ENCODE peak calls at places on chromosomes 11 and 22, in nine cellular contexts. One of them, this sample, is unnamed.

GRCh38 chr11:75277211-75277805 is 36.7 kb downstream of the TPBGL start:
- DNase-seq in retinal pigment epithelial cell: no peak
- DNase-seq in HEK293T: no peak
- DNase-seq in NCI-H69: no peak
- DNase-seq in activated CD8-positive, alpha-beta memory T cell treated with anti-CD3 and anti-CD28 coated beads, Interleukin-2, amount 50 U/mL, for 48 hours: peak
- DNase-seq in NCI-H1417: no peak
- DNase-seq in NCI-H1694: no peak
- DNase-seq in left ventricle myocardium inferior: no peak
- DNase-seq in stimulated activated CD8-positive, alpha-beta memory T cell treated with anti-CD3 and anti-CD28 coated beads, Interleukin-15, amount 100 ng/mL, for 24 hours: no peak
- DNase-seq in this sample: peak

GRCh38 chr11:60485987-60486386 is 6.6 kb upstream of the MS4A12 start:
- DNase-seq in retinal pigment epithelial cell: no peak
- DNase-seq in HEK293T: peak
- DNase-seq in NCI-H69: no peak
- DNase-seq in activated CD8-positive, alpha-beta memory T cell treated with anti-CD3 and anti-CD28 coated beads, Interleukin-2, amount 50 U/mL, for 48 hours: no peak
- DNase-seq in NCI-H1417: peak
- DNase-seq in NCI-H1694: peak
- DNase-seq in left ventricle myocardium inferior: no peak
- DNase-seq in stimulated activated CD8-positive, alpha-beta memory T cell treated with anti-CD3 and anti-CD28 coated beads, Interleukin-15, amount 100 ng/mL, for 24 hours: no peak
- DNase-seq in this sample: no peak

GRCh38 chr11:84384637-84385227 is 1098.6 kb upstream of the CCDC90B start:
- DNase-seq in retinal pigment epithelial cell: no peak
- DNase-seq in HEK293T: peak
- DNase-seq in NCI-H69: peak
- DNase-seq in activated CD8-positive, alpha-beta memory T cell treated with anti-CD3 and anti-CD28 coated beads, Interleukin-2, amount 50 U/mL, for 48 hours: no peak
- DNase-seq in NCI-H1417: peak
- DNase-seq in NCI-H1694: no peak
- DNase-seq in left ventricle myocardium inferior: no peak
- DNase-seq in stimulated activated CD8-positive, alpha-beta memory T cell treated with anti-CD3 and anti-CD28 coated beads, Interleukin-15, amount 100 ng/mL, for 24 hours: no peak
- DNase-seq in this sample: peak

GRCh38 chr11:82980292-82980691 is 78.8 kb downstream of the DDIAS start:
- DNase-seq in retinal pigment epithelial cell: peak
- DNase-seq in HEK293T: no peak
- DNase-seq in NCI-H69: no peak
- DNase-seq in activated CD8-positive, alpha-beta memory T cell treated with anti-CD3 and anti-CD28 coated beads, Interleukin-2, amount 50 U/mL, for 48 hours: no peak
- DNase-seq in NCI-H1417: no peak
- DNase-seq in NCI-H1694: no peak
- DNase-seq in left ventricle myocardium inferior: no peak
- DNase-seq in stimulated activated CD8-positive, alpha-beta memory T cell treated with anti-CD3 and anti-CD28 coated beads, Interleukin-15, amount 100 ng/mL, for 24 hours: no peak
- DNase-seq in this sample: no peak

GRCh38 chr11:43969543-43969942 is 27.1 kb downstream of the C11orf96 start:
- DNase-seq in retinal pigment epithelial cell: no peak
- DNase-seq in HEK293T: no peak
- DNase-seq in NCI-H69: peak
- DNase-seq in activated CD8-positive, alpha-beta memory T cell treated with anti-CD3 and anti-CD28 coated beads, Interleukin-2, amount 50 U/mL, for 48 hours: no peak
- DNase-seq in NCI-H1417: peak
- DNase-seq in NCI-H1694: peak
- DNase-seq in left ventricle myocardium inferior: peak
- DNase-seq in stimulated activated CD8-positive, alpha-beta memory T cell treated with anti-CD3 and anti-CD28 coated beads, Interleukin-15, amount 100 ng/mL, for 24 hours: no peak
- DNase-seq in this sample: no peak

GRCh38 chr11:82682003-82682751 is 51.5 kb downstream of the FAM181B start:
- DNase-seq in retinal pigment epithelial cell: no peak
- DNase-seq in HEK293T: peak
- DNase-seq in NCI-H69: peak
- DNase-seq in activated CD8-positive, alpha-beta memory T cell treated with anti-CD3 and anti-CD28 coated beads, Interleukin-2, amount 50 U/mL, for 48 hours: no peak
- DNase-seq in NCI-H1417: peak
- DNase-seq in NCI-H1694: peak
- DNase-seq in left ventricle myocardium inferior: no peak
- DNase-seq in stimulated activated CD8-positive, alpha-beta memory T cell treated with anti-CD3 and anti-CD28 coated beads, Interleukin-15, amount 100 ng/mL, for 24 hours: no peak
- DNase-seq in this sample: no peak

GRCh38 chr11:70233962-70234361 is 30.9 kb downstream of the FADD start:
- DNase-seq in retinal pigment epithelial cell: no peak
- DNase-seq in HEK293T: no peak
- DNase-seq in NCI-H69: no peak
- DNase-seq in activated CD8-positive, alpha-beta memory T cell treated with anti-CD3 and anti-CD28 coated beads, Interleukin-2, amount 50 U/mL, for 48 hours: no peak
- DNase-seq in NCI-H1417: no peak
- DNase-seq in NCI-H1694: no peak
- DNase-seq in left ventricle myocardium inferior: no peak
- DNase-seq in stimulated activated CD8-positive, alpha-beta memory T cell treated with anti-CD3 and anti-CD28 coated beads, Interleukin-15, amount 100 ng/mL, for 24 hours: no peak
- DNase-seq in this sample: no peak

GRCh38 chr11:116849491-116849890 is 12.1 kb upstream of the APOA1 start:
- DNase-seq in retinal pigment epithelial cell: no peak
- DNase-seq in HEK293T: no peak
- DNase-seq in NCI-H69: no peak
- DNase-seq in activated CD8-positive, alpha-beta memory T cell treated with anti-CD3 and anti-CD28 coated beads, Interleukin-2, amount 50 U/mL, for 48 hours: no peak
- DNase-seq in NCI-H1417: no peak
- DNase-seq in NCI-H1694: no peak
- DNase-seq in left ventricle myocardium inferior: no peak
- DNase-seq in stimulated activated CD8-positive, alpha-beta memory T cell treated with anti-CD3 and anti-CD28 coated beads, Interleukin-15, amount 100 ng/mL, for 24 hours: no peak
- DNase-seq in this sample: no peak

GRCh38 chr11:34240150-34240494 is 117.7 kb downstream of the ABTB2 start:
- DNase-seq in retinal pigment epithelial cell: no peak
- DNase-seq in HEK293T: no peak
- DNase-seq in NCI-H69: no peak
- DNase-seq in activated CD8-positive, alpha-beta memory T cell treated with anti-CD3 and anti-CD28 coated beads, Interleukin-2, amount 50 U/mL, for 48 hours: no peak
- DNase-seq in NCI-H1417: no peak
- DNase-seq in NCI-H1694: no peak
- DNase-seq in left ventricle myocardium inferior: no peak
- DNase-seq in stimulated activated CD8-positive, alpha-beta memory T cell treated with anti-CD3 and anti-CD28 coated beads, Interleukin-15, amount 100 ng/mL, for 24 hours: no peak
- DNase-seq in this sample: no peak

GRCh38 chr11:364991-365390 is 4.3 kb upstream of the B4GALNT4 start:
- DNase-seq in retinal pigment epithelial cell: no peak
- DNase-seq in HEK293T: no peak
- DNase-seq in NCI-H69: no peak
- DNase-seq in activated CD8-positive, alpha-beta memory T cell treated with anti-CD3 and anti-CD28 coated beads, Interleukin-2, amount 50 U/mL, for 48 hours: no peak
- DNase-seq in NCI-H1417: no peak
- DNase-seq in NCI-H1694: no peak
- DNase-seq in left ventricle myocardium inferior: no peak
- DNase-seq in stimulated activated CD8-positive, alpha-beta memory T cell treated with anti-CD3 and anti-CD28 coated beads, Interleukin-15, amount 100 ng/mL, for 24 hours: no peak
- DNase-seq in this sample: no peak

GRCh38 chr22:49971232-49972162 is 10.9 kb downstream of the PIM3 start:
- DNase-seq in retinal pigment epithelial cell: no peak
- DNase-seq in HEK293T: no peak
- DNase-seq in NCI-H69: peak
- DNase-seq in activated CD8-positive, alpha-beta memory T cell treated with anti-CD3 and anti-CD28 coated beads, Interleukin-2, amount 50 U/mL, for 48 hours: peak
- DNase-seq in NCI-H1417: peak
- DNase-seq in NCI-H1694: no peak
- DNase-seq in left ventricle myocardium inferior: peak
- DNase-seq in stimulated activated CD8-positive, alpha-beta memory T cell treated with anti-CD3 and anti-CD28 coated beads, Interleukin-15, amount 100 ng/mL, for 24 hours: no peak
- DNase-seq in this sample: peak

GRCh38 chr11:63564056-63564784 is 1.0 kb upstream of the PLAAT2 start:
- DNase-seq in retinal pigment epithelial cell: no peak
- DNase-seq in HEK293T: no peak
- DNase-seq in NCI-H69: no peak
- DNase-seq in activated CD8-positive, alpha-beta memory T cell treated with anti-CD3 and anti-CD28 coated beads, Interleukin-2, amount 50 U/mL, for 48 hours: no peak
- DNase-seq in NCI-H1417: peak
- DNase-seq in NCI-H1694: no peak
- DNase-seq in left ventricle myocardium inferior: no peak
- DNase-seq in stimulated activated CD8-positive, alpha-beta memory T cell treated with anti-CD3 and anti-CD28 coated beads, Interleukin-15, amount 100 ng/mL, for 24 hours: no peak
- DNase-seq in this sample: no peak

GRCh38 chr11:20158597-20159257 is 1.5 kb downstream of the DBX1 start:
- DNase-seq in retinal pigment epithelial cell: no peak
- DNase-seq in HEK293T: peak
- DNase-seq in NCI-H69: peak
- DNase-seq in activated CD8-positive, alpha-beta memory T cell treated with anti-CD3 and anti-CD28 coated beads, Interleukin-2, amount 50 U/mL, for 48 hours: no peak
- DNase-seq in NCI-H1417: no peak
- DNase-seq in NCI-H1694: no peak
- DNase-seq in left ventricle myocardium inferior: peak
- DNase-seq in stimulated activated CD8-positive, alpha-beta memory T cell treated with anti-CD3 and anti-CD28 coated beads, Interleukin-15, amount 100 ng/mL, for 24 hours: no peak
- DNase-seq in this sample: peak

GRCh38 chr22:29947410-29948387 is 64.7 kb downstream of the MTMR3 start:
- DNase-seq in retinal pigment epithelial cell: no peak
- DNase-seq in HEK293T: no peak
- DNase-seq in NCI-H69: no peak
- DNase-seq in activated CD8-positive, alpha-beta memory T cell treated with anti-CD3 and anti-CD28 coated beads, Interleukin-2, amount 50 U/mL, for 48 hours: no peak
- DNase-seq in NCI-H1417: no peak
- DNase-seq in NCI-H1694: no peak
- DNase-seq in left ventricle myocardium inferior: no peak
- DNase-seq in stimulated activated CD8-positive, alpha-beta memory T cell treated with anti-CD3 and anti-CD28 coated beads, Interleukin-15, amount 100 ng/mL, for 24 hours: no peak
- DNase-seq in this sample: no peak

GRCh38 chr22:37623075-37624016 is 14.7 kb downstream of the GGA1 start:
- DNase-seq in retinal pigment epithelial cell: no peak
- DNase-seq in HEK293T: peak
- DNase-seq in NCI-H69: peak
- DNase-seq in activated CD8-positive, alpha-beta memory T cell treated with anti-CD3 and anti-CD28 coated beads, Interleukin-2, amount 50 U/mL, for 48 hours: peak
- DNase-seq in NCI-H1417: peak
- DNase-seq in NCI-H1694: peak
- DNase-seq in left ventricle myocardium inferior: peak
- DNase-seq in stimulated activated CD8-positive, alpha-beta memory T cell treated with anti-CD3 and anti-CD28 coated beads, Interleukin-15, amount 100 ng/mL, for 24 hours: peak
- DNase-seq in this sample: no peak

GRCh38 chr11:64130618-64131017 is 35.3 kb downstream of the MACROD1 start:
- DNase-seq in retinal pigment epithelial cell: no peak
- DNase-seq in HEK293T: no peak
- DNase-seq in NCI-H69: peak
- DNase-seq in activated CD8-positive, alpha-beta memory T cell treated with anti-CD3 and anti-CD28 coated beads, Interleukin-2, amount 50 U/mL, for 48 hours: no peak
- DNase-seq in NCI-H1417: peak
- DNase-seq in NCI-H1694: no peak
- DNase-seq in left ventricle myocardium inferior: no peak
- DNase-seq in stimulated activated CD8-positive, alpha-beta memory T cell treated with anti-CD3 and anti-CD28 coated beads, Interleukin-15, amount 100 ng/mL, for 24 hours: no peak
- DNase-seq in this sample: no peak

GRCh38 chr22:47631571-47632102 is 869.2 kb downstream of the TBC1D22A start:
- DNase-seq in retinal pigment epithelial cell: no peak
- DNase-seq in HEK293T: no peak
- DNase-seq in NCI-H69: peak
- DNase-seq in activated CD8-positive, alpha-beta memory T cell treated with anti-CD3 and anti-CD28 coated beads, Interleukin-2, amount 50 U/mL, for 48 hours: no peak
- DNase-seq in NCI-H1417: peak
- DNase-seq in NCI-H1694: peak
- DNase-seq in left ventricle myocardium inferior: no peak
- DNase-seq in stimulated activated CD8-positive, alpha-beta memory T cell treated with anti-CD3 and anti-CD28 coated beads, Interleukin-15, amount 100 ng/mL, for 24 hours: no peak
- DNase-seq in this sample: peak

GRCh38 chr22:19271856-19272535 is 19.5 kb downstream of the CLTCL1 start:
- DNase-seq in retinal pigment epithelial cell: no peak
- DNase-seq in HEK293T: no peak
- DNase-seq in NCI-H69: no peak
- DNase-seq in activated CD8-positive, alpha-beta memory T cell treated with anti-CD3 and anti-CD28 coated beads, Interleukin-2, amount 50 U/mL, for 48 hours: no peak
- DNase-seq in NCI-H1417: no peak
- DNase-seq in NCI-H1694: no peak
- DNase-seq in left ventricle myocardium inferior: no peak
- DNase-seq in stimulated activated CD8-positive, alpha-beta memory T cell treated with anti-CD3 and anti-CD28 coated beads, Interleukin-15, amount 100 ng/mL, for 24 hours: no peak
- DNase-seq in this sample: peak

GRCh38 chr11:22920939-22921565 is 60.8 kb upstream of the CCDC179 start:
- DNase-seq in retinal pigment epithelial cell: no peak
- DNase-seq in HEK293T: peak
- DNase-seq in NCI-H69: peak
- DNase-seq in activated CD8-positive, alpha-beta memory T cell treated with anti-CD3 and anti-CD28 coated beads, Interleukin-2, amount 50 U/mL, for 48 hours: no peak
- DNase-seq in NCI-H1417: peak
- DNase-seq in NCI-H1694: peak
- DNase-seq in left ventricle myocardium inferior: no peak
- DNase-seq in stimulated activated CD8-positive, alpha-beta memory T cell treated with anti-CD3 and anti-CD28 coated beads, Interleukin-15, amount 100 ng/mL, for 24 hours: no peak
- DNase-seq in this sample: no peak

GRCh38 chr11:135023499-135023898 is 611.5 kb upstream of the B3GAT1 start:
- DNase-seq in retinal pigment epithelial cell: no peak
- DNase-seq in HEK293T: no peak
- DNase-seq in NCI-H69: no peak
- DNase-seq in activated CD8-positive, alpha-beta memory T cell treated with anti-CD3 and anti-CD28 coated beads, Interleukin-2, amount 50 U/mL, for 48 hours: no peak
- DNase-seq in NCI-H1417: no peak
- DNase-seq in NCI-H1694: no peak
- DNase-seq in left ventricle myocardium inferior: no peak
- DNase-seq in stimulated activated CD8-positive, alpha-beta memory T cell treated with anti-CD3 and anti-CD28 coated beads, Interleukin-15, amount 100 ng/mL, for 24 hours: no peak
- DNase-seq in this sample: no peak

GRCh38 chr11:2194877-2195755 is 23.5 kb upstream of the TH start:
- DNase-seq in retinal pigment epithelial cell: no peak
- DNase-seq in HEK293T: peak
- DNase-seq in NCI-H69: peak
- DNase-seq in activated CD8-positive, alpha-beta memory T cell treated with anti-CD3 and anti-CD28 coated beads, Interleukin-2, amount 50 U/mL, for 48 hours: peak
- DNase-seq in NCI-H1417: peak
- DNase-seq in NCI-H1694: no peak
- DNase-seq in left ventricle myocardium inferior: no peak
- DNase-seq in stimulated activated CD8-positive, alpha-beta memory T cell treated with anti-CD3 and anti-CD28 coated beads, Interleukin-15, amount 100 ng/mL, for 24 hours: peak
- DNase-seq in this sample: peak

GRCh38 chr11:1158681-1159525 is 1.1 kb downstream of the MUC5AC start:
- DNase-seq in retinal pigment epithelial cell: no peak
- DNase-seq in HEK293T: no peak
- DNase-seq in NCI-H69: no peak
- DNase-seq in activated CD8-positive, alpha-beta memory T cell treated with anti-CD3 and anti-CD28 coated beads, Interleukin-2, amount 50 U/mL, for 48 hours: peak
- DNase-seq in NCI-H1417: no peak
- DNase-seq in NCI-H1694: no peak
- DNase-seq in left ventricle myocardium inferior: no peak
- DNase-seq in stimulated activated CD8-positive, alpha-beta memory T cell treated with anti-CD3 and anti-CD28 coated beads, Interleukin-15, amount 100 ng/mL, for 24 hours: no peak
- DNase-seq in this sample: peak

GRCh38 chr22:27993774-27994350 is 74.8 kb upstream of the PITPNB start:
- DNase-seq in retinal pigment epithelial cell: no peak
- DNase-seq in HEK293T: no peak
- DNase-seq in NCI-H69: no peak
- DNase-seq in activated CD8-positive, alpha-beta memory T cell treated with anti-CD3 and anti-CD28 coated beads, Interleukin-2, amount 50 U/mL, for 48 hours: peak
- DNase-seq in NCI-H1417: no peak
- DNase-seq in NCI-H1694: no peak
- DNase-seq in left ventricle myocardium inferior: no peak
- DNase-seq in stimulated activated CD8-positive, alpha-beta memory T cell treated with anti-CD3 and anti-CD28 coated beads, Interleukin-15, amount 100 ng/mL, for 24 hours: no peak
- DNase-seq in this sample: peak

GRCh38 chr22:22380098-22381030 is 128.2 kb downstream of the ZNF280B start:
- DNase-seq in retinal pigment epithelial cell: no peak
- DNase-seq in HEK293T: peak
- DNase-seq in NCI-H69: peak
- DNase-seq in activated CD8-positive, alpha-beta memory T cell treated with anti-CD3 and anti-CD28 coated beads, Interleukin-2, amount 50 U/mL, for 48 hours: no peak
- DNase-seq in NCI-H1417: peak
- DNase-seq in NCI-H1694: no peak
- DNase-seq in left ventricle myocardium inferior: no peak
- DNase-seq in stimulated activated CD8-positive, alpha-beta memory T cell treated with anti-CD3 and anti-CD28 coated beads, Interleukin-15, amount 100 ng/mL, for 24 hours: no peak
- DNase-seq in this sample: no peak

GRCh38 chr22:37340331-37341262 is 58.3 kb downstream of the CYTH4 start:
- DNase-seq in retinal pigment epithelial cell: no peak
- DNase-seq in HEK293T: no peak
- DNase-seq in NCI-H69: peak
- DNase-seq in activated CD8-positive, alpha-beta memory T cell treated with anti-CD3 and anti-CD28 coated beads, Interleukin-2, amount 50 U/mL, for 48 hours: no peak
- DNase-seq in NCI-H1417: peak
- DNase-seq in NCI-H1694: peak
- DNase-seq in left ventricle myocardium inferior: no peak
- DNase-seq in stimulated activated CD8-positive, alpha-beta memory T cell treated with anti-CD3 and anti-CD28 coated beads, Interleukin-15, amount 100 ng/mL, for 24 hours: no peak
- DNase-seq in this sample: no peak

GRCh38 chr11:12359761-12360160 is 17.6 kb upstream of the PARVA start:
- DNase-seq in retinal pigment epithelial cell: no peak
- DNase-seq in HEK293T: no peak
- DNase-seq in NCI-H69: no peak
- DNase-seq in activated CD8-positive, alpha-beta memory T cell treated with anti-CD3 and anti-CD28 coated beads, Interleukin-2, amount 50 U/mL, for 48 hours: no peak
- DNase-seq in NCI-H1417: no peak
- DNase-seq in NCI-H1694: no peak
- DNase-seq in left ventricle myocardium inferior: no peak
- DNase-seq in stimulated activated CD8-positive, alpha-beta memory T cell treated with anti-CD3 and anti-CD28 coated beads, Interleukin-15, amount 100 ng/mL, for 24 hours: no peak
- DNase-seq in this sample: no peak

This sample was measured in left lobe of liver.